ENCODE peak calls at places on chromosomes 11 and 22, in eight cellular contexts. Q, F, T, U, D, M, J and R are unnamed samples.

GRCh38 chr11:133576351-133576750 is 44.0 kb upstream of the OPCML start:
- DNase-seq in M (no peak), J (no peak), T (no peak), F (no peak), Q (no peak), U (no peak), D (no peak), R (no peak)

GRCh38 chr11:11442791-11443190 is 89.7 kb upstream of the CSNK2A3 start:
- DNase-seq in M (no peak), U (no peak), J (no peak), T (no peak), F (no peak), Q (no peak), D (no peak), R (no peak)

GRCh38 chr11:125873881-125874555 is 13.4 kb upstream of the HYLS1 start:
- DNase-seq in F (no peak), M (no peak), J (no peak), T (no peak), Q (no peak), D (no peak), U (no peak), R (no peak)

GRCh38 chr11:122082203-122082602 is 33.8 kb downstream of the BLID start:
- DNase-seq in Q (no peak), M (no peak), F (peak; percentile 67), T (no peak), J (no peak), U (no peak), D (peak; percentile 71), R (no peak)

GRCh38 chr11:82927264-82927880 is 25.8 kb downstream of the DDIAS start:
- DNase-seq in U (peak; percentile 59), T (peak; percentile 68), M (peak; percentile 73), D (peak; percentile 51), F (peak; percentile 54), Q (peak; percentile 30), J (no peak), R (peak; percentile 14)

GRCh38 chr11:126307706-126308105 is 3.8 kb downstream of the DCPS start:
- DNase-seq in U (no peak), Q (no peak), M (peak; percentile 73), F (peak; percentile 46), J (no peak), T (peak; percentile 69), D (peak; percentile 39), R (no peak)

GRCh38 chr11:10076458-10077141 is 217.4 kb downstream of the SBF2 start:
- DNase-seq in T (peak; percentile 44), M (peak; percentile 75), U (peak; percentile 5), J (peak; percentile 72), D (peak; percentile 36), F (peak; percentile 11), Q (no peak), R (peak; percentile 35)

GRCh38 chr11:61904539-61905048 is 12.8 kb downstream of the RAB3IL1 start:
- DNase-seq in D (no peak), Q (no peak), F (no peak), U (no peak), M (no peak), T (no peak), J (no peak), R (no peak)

GRCh38 chr22:35587447-35587870 is 29.7 kb downstream of the MB start:
- DNase-seq in U (no peak), D (no peak), M (no peak), Q (peak; percentile 48), J (no peak), F (no peak), T (no peak), R (no peak)

GRCh38 chr22:35589736-35590079 is 27.4 kb downstream of the MB start:
- DNase-seq in M (no peak), Q (no peak), D (no peak), U (no peak), F (no peak), J (no peak), T (no peak), R (no peak)

GRCh38 chr22:35587896-35588295 is 29.2 kb downstream of the MB start:
- DNase-seq in M (no peak), F (no peak), T (no peak), J (no peak), U (no peak), Q (no peak), D (no peak), R (no peak)

GRCh38 chr22:35590634-35591295 is 26.4 kb downstream of the MB start:
- DNase-seq in D (no peak), T (no peak), U (no peak), M (no peak), F (no peak), Q (no peak), J (no peak), R (no peak)

DNA sequence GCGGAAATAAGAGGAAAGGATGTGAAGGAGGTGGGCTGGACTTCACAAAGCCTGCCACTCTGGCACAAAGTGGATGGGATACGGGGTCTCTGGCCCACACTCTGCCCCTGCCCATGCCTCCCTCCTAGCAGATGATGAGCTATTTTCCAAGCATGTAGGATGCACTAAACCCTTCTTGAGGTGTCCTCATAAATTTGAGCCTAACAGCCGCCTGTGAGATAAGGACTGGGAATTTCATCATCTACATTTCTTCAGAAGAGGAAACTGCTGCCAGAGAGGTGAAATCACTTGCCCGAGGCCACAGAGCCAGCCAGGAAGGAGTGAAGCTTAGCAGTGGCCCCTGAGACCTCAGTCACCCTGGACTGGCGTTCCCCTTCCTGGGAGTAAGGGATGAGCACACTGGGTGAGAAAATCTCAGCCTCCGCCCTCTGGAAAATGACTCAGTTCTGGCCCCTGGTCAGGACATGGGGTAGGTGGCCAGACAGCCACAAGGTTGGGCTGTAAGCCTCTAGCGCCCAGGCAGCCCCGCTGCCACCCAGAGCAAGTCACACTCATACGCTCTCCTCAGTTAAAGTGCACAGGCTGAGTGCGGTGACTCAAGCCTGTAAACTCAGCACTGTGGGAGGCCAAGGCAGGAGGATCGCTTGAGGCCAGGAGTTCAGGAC is 27.9 kb downstream of the MB start:
- DNase-seq in D (peak; percentile 79), T (peak; percentile 85), M (peak; percentile 62), Q (peak; percentile 88), F (peak; percentile 98), U (peak; percentile 87), J (no peak), R (peak; percentile 55)
- TF ChIP-seq CTCF in D (no peak), T (no peak), M (no peak), Q (no peak), F (peak; percentile 16), U (no peak), J (no peak), R (no peak)

GRCh38 chr11:34191592-34191991 is 86.2 kb downstream of the NAT10 start:
- DNase-seq in D (no peak), T (no peak), F (no peak), M (no peak), J (no peak), U (no peak), Q (no peak), R (no peak)

GRCh38 chr11:34197256-34197655 is 91.8 kb downstream of the NAT10 start:
- DNase-seq in U (no peak), F (no peak), Q (no peak), D (no peak), J (no peak), T (no peak), M (no peak), R (no peak)

GRCh38 chr11:34198523-34198922 is 93.1 kb downstream of the NAT10 start:
- DNase-seq in J (no peak), U (no peak), D (no peak), F (no peak), Q (no peak), T (no peak), M (no peak), R (no peak)

GRCh38 chr11:34192481-34193401 is 87.3 kb downstream of the NAT10 start:
- DNase-seq in F (peak; percentile 97), T (peak; percentile 94), Q (peak; percentile 85), M (peak; percentile 88), U (peak; percentile 92), D (peak; percentile 95), J (peak; percentile 52), R (peak; percentile 90)

DNA sequence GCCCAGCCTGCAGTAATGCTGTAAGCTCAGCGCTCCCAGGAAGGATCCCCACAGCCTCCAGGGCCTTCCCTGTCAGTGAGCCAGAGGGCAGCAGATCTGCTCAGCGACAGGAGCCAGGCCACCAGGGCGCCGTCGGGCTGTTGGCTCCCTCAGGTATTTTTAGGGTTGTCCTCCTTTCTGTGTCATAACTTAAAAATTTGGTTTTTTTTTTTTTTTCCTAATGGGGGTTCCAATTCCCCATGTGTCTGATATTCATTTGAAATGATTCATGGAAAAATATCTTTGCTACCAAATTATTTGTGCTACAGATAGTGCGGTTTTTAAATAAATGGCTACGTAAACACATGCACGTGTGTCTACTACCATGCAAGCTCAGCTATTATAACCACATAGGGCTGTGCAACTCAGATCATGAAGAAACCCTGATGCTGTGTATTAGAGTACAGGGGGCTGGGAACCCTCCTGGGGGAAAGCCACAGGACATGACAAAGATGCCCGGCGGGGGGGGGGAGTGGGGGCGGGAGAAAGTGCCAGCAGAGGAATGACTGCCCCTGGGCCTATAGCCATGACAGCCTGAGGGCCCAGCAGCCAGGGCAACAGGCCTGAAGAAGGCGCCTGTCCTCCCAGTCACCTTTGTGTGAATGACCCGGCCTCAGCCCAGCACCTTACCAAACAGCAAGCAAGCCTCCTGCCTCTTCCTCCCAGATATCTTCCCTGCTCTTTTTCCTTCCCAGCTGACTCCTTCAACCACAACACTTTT is 89.3 kb downstream of the NAT10 start:
- DNase-seq in U (no peak), T (no peak), F (no peak), M (no peak), J (no peak), D (peak; percentile 23), Q (no peak), R (no peak)
- TF ChIP-seq CTCF in U (no peak), T (no peak), F (no peak), M (no peak), J (no peak), D (no peak), Q (no peak), R (no peak)

GRCh38 chr22:26134654-26135330 is 34.5 kb upstream of the SEZ6L start:
- DNase-seq in Q (no peak), U (no peak), M (no peak), J (no peak), T (no peak), F (no peak), D (no peak), R (no peak)
- TF ChIP-seq CTCF in Q (no peak), U (no peak), M (no peak), J (no peak), T (no peak), F (peak; percentile 35), D (no peak), R (no peak)

GRCh38 chr11:78982377-78982925 is 407.8 kb upstream of the NARS2 start:
- DNase-seq in M (no peak), F (no peak), T (no peak), U (no peak), D (no peak), J (no peak), Q (no peak), R (no peak)

GRCh38 chr11:78991681-78992080 is 417.0 kb upstream of the NARS2 start:
- DNase-seq in F (no peak), M (no peak), Q (no peak), D (no peak), T (no peak), J (no peak), U (no peak), R (no peak)

GRCh38 chr11:78985654-78986053 is 411.0 kb upstream of the NARS2 start:
- DNase-seq in T (no peak), U (no peak), M (no peak), F (no peak), D (no peak), J (no peak), Q (no peak), R (no peak)

GRCh38 chr11:78986305-78986704 is 411.6 kb upstream of the NARS2 start:
- DNase-seq in U (no peak), J (no peak), Q (no peak), F (no peak), D (no peak), T (no peak), M (no peak), R (no peak)

DNA sequence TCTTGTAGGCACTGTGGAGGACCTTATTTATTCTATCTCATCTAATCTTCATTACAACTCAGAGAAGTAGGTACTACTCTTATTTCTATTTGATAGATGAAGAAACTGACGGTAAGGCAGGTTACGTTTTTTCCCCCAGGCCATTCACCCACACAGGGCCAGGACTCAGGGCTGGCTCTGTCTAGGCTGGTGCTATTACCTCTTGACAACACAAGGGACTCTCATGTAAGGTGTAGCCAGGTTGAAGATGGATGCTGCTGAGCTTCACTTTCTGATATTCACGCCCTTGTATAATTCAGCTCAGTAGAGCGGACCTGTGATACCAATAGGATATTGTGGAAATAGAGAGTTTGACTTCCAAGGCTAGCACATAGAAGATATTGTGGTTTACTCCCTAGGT is 413.1 kb upstream of the NARS2 start:
- DNase-seq in T (no peak), U (no peak), Q (no peak), J (no peak), M (no peak), D (no peak), F (no peak), R (no peak)
- TF ChIP-seq CTCF in T (no peak), U (no peak), Q (no peak), J (no peak), M (no peak), D (no peak), F (no peak), R (no peak)